ENCODE peak calls at places on chromosome 19, in four cellular contexts. X is T-helper 22 cell, H is iris pigment epithelial cell, F is NCI-H146. M is an unnamed sample.
A peak's percentile ranks its signal among the peaks of the same experiment; 100 is the strongest.

GRCh38 chr19:3176715-3177501 is 1.7 kb upstream of the S1PR4 start:
- DNase-seq in X (peak; percentile 64), H (peak; percentile 59), F (no peak), M (peak; percentile 39)

GRCh38 chr19:48603850-48604249 is 2.7 kb upstream of the SPACA4 start:
- DNase-seq in X (no peak), H (no peak), F (no peak), M (no peak)

GRCh38 chr19:56834564-56835375 is 5.8 kb downstream of the PEG3 start:
- DNase-seq in X (no peak), H (no peak), F (no peak), M (no peak)

GRCh38 chr19:41939861-41940442 is 11.7 kb upstream of the ERFL start:
- DNase-seq in X (no peak), H (no peak), F (peak; percentile 69), M (peak; percentile 85)

GRCh38 chr19:50477751-50478515 is 1.3 kb upstream of the GARIN5A start:
- DNase-seq in X (no peak), H (no peak), F (no peak), M (no peak)

GRCh38 chr19:10471909-10472308 is 31.2 kb downstream of the KEAP1 start:
- DNase-seq in X (no peak), H (peak; percentile 43), F (peak; percentile 62), M (peak; percentile 71)

GRCh38 chr19:29812881-29813275 is 1.1 kb downstream of the CCNE1 start:
- DNase-seq in X (no peak), H (no peak), F (no peak), M (no peak)

GRCh38 chr19:2711937-2712205 is 9.3 kb downstream of the DIRAS1 start:
- DNase-seq in X (no peak), H (no peak), F (no peak), M (no peak)

GRCh38 chr19:58166708-58167280 is 16.1 kb upstream of the ZNF274 start:
- DNase-seq in X (no peak), H (no peak), F (no peak), M (no peak)

GRCh38 chr19:53254451-53255341 is at the start of gene ZNF677:
- DNase-seq in X (peak; percentile 48), H (peak; percentile 93), F (peak; percentile 86), M (peak; percentile 94)

GRCh38 chr19:34482380-34483250 is 1.1 kb downstream of the WTIP start:
- DNase-seq in X (no peak), H (peak; percentile 62), F (peak; percentile 18), M (peak; percentile 31)

GRCh38 chr19:47255947-47256687 is at the start of gene CCDC9:
- DNase-seq in X (peak; percentile 84), H (peak; percentile 93), F (peak; percentile 99), M (peak; percentile 99)

GRCh38 chr19:47315125-47315821 is 5.6 kb downstream of the C5AR1 start:
- DNase-seq in X (no peak), H (peak; percentile 99), F (peak; percentile 23), M (peak; percentile 39)

GRCh38 chr19:31499826-31500539 is 150.7 kb upstream of the TSHZ3 start:
- DNase-seq in X (no peak), H (no peak), F (no peak), M (no peak)

GRCh38 chr19:35995655-35995993 is 636 bp downstream of the SDHAF1 start:
- DNase-seq in X (no peak), H (peak; percentile 25), F (peak; percentile 54), M (peak; percentile 61)

GRCh38 chr19:31656507-31656906 is 307.3 kb upstream of the TSHZ3 start:
- DNase-seq in X (no peak), H (no peak), F (no peak), M (no peak)

GRCh38 chr19:18939922-18940775 is 868 bp downstream of the HOMER3 start:
- DNase-seq in X (no peak), H (peak; percentile 54), F (no peak), M (no peak)

M was measured in NCI-H69.